ENCODE peak calls at places on chromosome 17, in four cellular contexts. H, O, X and T are unnamed samples.

GRCh38 chr17:42050360-42051012 is at the start of gene C17orf113:
- DNase-seq in H (no peak), O (no peak), X (peak; percentile 73), T (peak; percentile 68)

GRCh38 chr17:44794699-44795413 is 35.2 kb downstream of the GJC1 start:
- DNase-seq in X (peak; percentile 32), O (peak; percentile 74), H (no peak), T (peak; percentile 88)

GRCh38 chr17:31386542-31387075 is 4.9 kb upstream of the RAB11FIP4 start:
- DNase-seq in X (no peak), O (no peak), H (no peak), T (no peak)

GRCh38 chr17:73318427-73318813 is 6.6 kb upstream of the CDC42EP4 start:
- DNase-seq in H (no peak), O (no peak), X (no peak), T (no peak)

GRCh38 chr17:72479113-72479512 is 358.3 kb downstream of the SOX9 start:
- DNase-seq in O (no peak), X (no peak), H (no peak), T (no peak)

GRCh38 chr17:39402890-39403605 is 1.6 kb upstream of the FBXL20 start:
- DNase-seq in O (no peak), X (no peak), H (no peak), T (no peak)

GRCh38 chr17:5832886-5833285 is 237.3 kb upstream of the WSCD1 start:
- DNase-seq in O (peak; percentile 35), H (no peak), X (no peak), T (peak; percentile 97)

GRCh38 chr17:75808905-75809621 is 24.5 kb downstream of the UNK start:
- DNase-seq in X (peak; percentile 74), O (peak; percentile 93), H (no peak), T (peak; percentile 29)